ENCODE peak calls at places on chromosomes 4 and X, in six cellular contexts. N is right cardiac atrium, K is skeletal muscle cell, B is colonic mucosa, I is cardiac muscle cell, O is uterus. Q is an unnamed sample.

GRCh38 chrX:56986138-56986537 is 9.2 kb downstream of the SPIN3 start:
- DNase-seq in K (no peak), O (no peak), B (no peak), N (no peak), I (no peak), Q (no peak)

GRCh38 chr4:27198971-27199370 is 338.3 kb downstream of the STIM2 start:
- DNase-seq in I (no peak), K (no peak), N (no peak), B (no peak), O (no peak), Q (no peak)

GRCh38 chrX:149472620-149473019 is 32.5 kb downstream of the IDS start:
- DNase-seq in O (no peak), K (no peak), N (no peak), I (no peak), B (no peak), Q (no peak)

GRCh38 chr4:101037249-101037648 is 310.1 kb downstream of the PPP3CA start:
- DNase-seq in K (no peak), N (no peak), I (no peak), O (no peak), B (no peak), Q (no peak)

GRCh38 chrX:9519546-9520210 is 54.8 kb downstream of the TBL1X start:
- DNase-seq in O (peak), I (no peak), N (no peak), B (no peak), K (no peak), Q (no peak)

GRCh38 chrX:50697691-50698090 is 116.3 kb downstream of the SHROOM4 start:
- DNase-seq in B (no peak), O (no peak), K (peak), I (peak), N (no peak), Q (no peak)

GRCh38 chr4:71430609-71431008 is 91.8 kb downstream of the SLC4A4 start:
- DNase-seq in B (no peak), I (no peak), N (no peak), O (no peak), K (no peak), Q (no peak)

GRCh38 chrX:43870758-43871419 is 11.4 kb downstream of the MAOB start:
- DNase-seq in B (no peak), O (no peak), K (no peak), I (no peak), N (peak), Q (no peak)

GRCh38 chr4:47701286-47701685 is 136.6 kb downstream of the CORIN start:
- DNase-seq in O (no peak), I (no peak), N (no peak), K (no peak), B (no peak), Q (no peak)

GRCh38 chrX:44245730-44246129 is 97.7 kb downstream of the EFHC2 start:
- DNase-seq in I (no peak), O (no peak), K (no peak), B (no peak), N (no peak), Q (no peak)

GRCh38 chr4:151955721-151956340 is 195.0 kb upstream of the GATB start:
- DNase-seq in K (no peak), O (no peak), I (no peak), N (no peak), B (no peak), Q (no peak)

GRCh38 chr4:95363966-95364365 is 184.8 kb downstream of the UNC5C start:
- DNase-seq in B (no peak), K (no peak), I (peak), N (no peak), O (no peak), Q (no peak)

GRCh38 chr4:101418055-101418454 is 70.7 kb upstream of the PPP3CA start:
- DNase-seq in N (no peak), B (no peak), K (no peak), O (no peak), I (peak), Q (no peak)

GRCh38 chr4:126708716-126709115 is 924.0 kb upstream of the INTU start:
- DNase-seq in O (no peak), I (no peak), N (no peak), K (no peak), B (no peak), Q (no peak)

DNA sequence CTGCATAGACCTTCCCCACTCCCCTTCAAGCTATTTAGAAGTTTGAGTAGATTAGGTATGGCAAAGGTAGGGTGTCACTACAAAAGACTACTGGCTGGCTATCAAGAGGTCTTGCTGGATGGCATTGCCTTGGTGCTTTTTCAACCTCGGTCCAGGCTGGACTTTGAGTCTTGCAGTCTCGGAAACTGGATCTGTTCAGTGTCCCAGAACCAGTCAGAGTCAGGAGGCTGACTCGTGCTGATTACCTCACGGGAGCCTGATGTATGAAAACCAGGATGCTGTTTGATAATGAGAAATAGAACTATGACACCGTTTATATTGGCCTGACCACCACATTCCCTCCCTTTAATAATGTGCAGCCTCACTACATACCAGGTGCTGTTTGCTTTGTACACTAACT is 2.7 kb upstream of the PHKA1 start:
- DNase-seq in I (no peak), O (no peak), N (no peak), B (no peak), K (no peak), Q (no peak)
- H3K4me3 ChIP-seq in I (no peak), O (no peak), N (no peak), B (no peak), K (no peak), Q (no peak)

DNA sequence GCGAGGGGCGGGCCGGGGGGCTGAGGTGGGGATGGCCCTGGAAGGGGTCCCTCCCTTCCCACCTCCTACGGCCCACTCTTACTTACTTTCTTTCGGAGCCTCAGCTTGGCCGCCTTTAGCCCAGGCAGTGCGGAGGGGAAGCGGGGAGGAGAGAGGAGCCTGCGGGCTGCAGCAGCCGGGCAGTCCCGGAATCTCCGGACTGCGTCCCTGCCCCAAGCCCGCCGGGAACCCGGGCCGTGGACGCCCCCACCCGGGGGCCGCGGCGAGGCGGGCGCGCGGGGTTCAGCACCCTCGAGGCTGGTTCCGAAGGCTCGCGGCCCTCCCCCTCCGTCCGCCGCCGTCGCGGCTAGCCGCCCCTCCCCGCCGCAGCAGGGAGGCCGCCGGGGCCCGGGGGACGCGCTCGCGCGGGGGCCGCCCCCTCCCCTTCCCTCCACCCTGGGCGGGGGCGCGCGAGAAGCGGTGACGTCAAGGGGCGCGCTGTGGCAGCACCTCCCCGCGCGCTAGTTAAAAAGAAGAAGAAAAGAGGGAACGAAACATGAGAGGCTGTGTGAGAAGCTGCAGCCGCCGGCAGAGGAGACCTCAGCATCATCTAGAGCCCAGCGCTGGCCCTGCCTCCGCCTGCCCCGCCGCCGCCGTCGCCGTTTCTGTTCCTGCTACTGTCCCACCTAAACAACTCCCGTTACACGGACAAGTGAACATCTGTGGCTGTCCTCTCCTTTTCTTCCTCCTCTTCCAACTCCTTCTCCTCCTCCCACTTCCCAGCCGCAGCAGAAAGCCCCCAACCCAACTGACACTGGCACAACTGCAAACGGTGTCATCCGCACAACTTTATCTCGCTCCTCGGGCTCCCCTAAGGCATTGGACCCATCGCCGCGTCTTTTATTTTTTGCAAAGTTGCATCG is at the start of gene HHIP:
- DNase-seq in B (peak), I (peak), K (peak), O (peak), N (peak), Q (no peak)
- H3K4me3 ChIP-seq in B (peak), I (peak), K (peak), O (peak), N (peak), Q (peak)

GRCh38 chrX:139202742-139203410 is 327.7 kb upstream of the F9 start:
- DNase-seq in K (no peak), O (no peak), I (no peak), B (no peak), N (peak), Q (no peak)
- H3K4me3 ChIP-seq in K (no peak), O (no peak), I (peak), B (no peak), N (no peak), Q (no peak)

DNA sequence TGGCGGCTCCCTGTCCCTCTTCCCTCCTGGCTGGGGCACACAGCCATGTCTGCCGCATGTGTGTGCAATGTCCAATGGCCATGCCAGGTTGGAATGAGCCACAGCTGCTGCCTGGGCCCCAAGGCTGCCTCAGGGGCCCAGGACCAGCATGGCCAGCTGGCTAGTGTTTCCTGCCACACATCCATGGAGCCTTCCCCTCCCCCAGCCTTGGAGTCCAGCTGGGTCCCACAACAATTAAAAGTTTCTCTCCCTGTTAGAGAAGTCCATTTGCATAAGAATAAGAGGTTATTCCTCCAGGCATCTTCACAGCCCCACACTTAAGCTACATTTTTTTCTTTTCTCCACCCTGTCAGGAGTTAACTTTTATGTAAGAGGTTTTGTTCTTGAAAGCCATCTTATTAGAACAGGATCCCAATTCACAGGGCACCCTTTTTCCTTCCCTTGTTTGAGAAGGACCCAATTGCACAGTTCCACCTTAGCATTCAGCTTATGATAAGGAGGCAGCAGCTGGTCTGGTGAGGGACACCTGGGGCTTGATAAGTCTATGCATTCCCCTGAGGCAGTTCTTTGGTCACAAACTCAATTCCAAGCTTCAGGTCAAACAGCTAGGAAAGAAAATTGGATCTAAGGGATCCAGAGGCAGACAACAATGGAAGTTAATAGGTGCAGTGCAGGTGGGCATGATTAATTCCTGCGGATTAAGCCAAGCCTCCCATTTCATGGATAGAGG is 963.3 kb upstream of the GRIA3 start:
- DNase-seq in K (no peak), N (no peak), B (no peak), I (no peak), O (no peak), Q (no peak)
- H3K4me3 ChIP-seq in K (no peak), N (no peak), B (no peak), I (no peak), O (no peak), Q (no peak)

GRCh38 chr4:103074039-103074438 is 2.5 kb downstream of the SLC9B2 start:
- DNase-seq in B (no peak), K (no peak), N (no peak), O (no peak), I (no peak), Q (no peak)

GRCh38 chr4:103075435-103075893 is 1.1 kb downstream of the SLC9B2 start:
- DNase-seq in I (peak), B (no peak), N (no peak), O (no peak), K (no peak), Q (no peak)

GRCh38 chr4:103075894-103076776 is at the start of gene SLC9B2:
- DNase-seq in O (peak), N (peak), I (peak), K (no peak), B (peak), Q (no peak)

GRCh38 chr4:103076777-103077347 is 301 bp upstream of the SLC9B2 start:
- DNase-seq in I (no peak), K (no peak), O (no peak), B (no peak), N (peak), Q (no peak)

DNA sequence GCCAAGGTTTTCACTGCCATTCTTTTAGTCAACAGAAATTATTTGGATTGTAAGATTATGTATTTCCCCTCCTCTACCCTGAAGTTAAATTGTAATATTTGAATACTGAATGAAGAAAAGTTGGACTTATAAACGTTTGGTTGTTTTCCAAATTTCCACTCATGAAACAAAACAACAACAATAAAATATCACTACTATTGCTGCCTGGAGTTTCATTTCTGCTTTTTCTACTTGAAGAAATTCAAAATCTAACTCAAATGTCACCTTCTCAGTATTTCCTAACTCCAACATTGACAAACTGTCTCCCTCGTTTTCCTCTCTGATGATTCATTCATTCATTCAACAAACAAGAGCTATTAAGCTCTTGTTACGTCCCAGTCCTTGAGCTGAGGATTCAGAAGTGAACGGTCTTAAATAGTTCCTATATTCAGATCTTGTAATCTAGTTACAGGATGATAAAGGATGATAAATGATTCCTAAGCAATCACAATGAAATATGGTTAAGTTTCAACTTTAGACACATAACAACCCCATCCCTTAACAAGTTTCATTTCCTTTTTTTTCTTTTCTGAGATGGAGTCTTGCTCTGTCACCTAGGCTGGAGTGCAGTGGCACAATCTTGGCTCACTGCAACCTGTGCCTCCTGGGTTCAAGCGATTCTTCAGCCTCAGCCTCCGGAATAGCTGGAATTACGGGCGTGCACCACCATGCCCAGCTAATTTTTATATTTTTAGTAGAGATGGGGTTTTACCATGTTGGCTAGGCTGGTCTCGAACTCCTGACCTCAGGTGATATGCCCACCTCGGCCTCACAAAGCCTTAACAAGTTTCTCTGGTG is 1.7 kb downstream of the SLC9B2 start:
- DNase-seq in N (no peak), B (no peak), K (no peak), I (no peak), O (no peak), Q (no peak)
- H3K4me3 ChIP-seq in N (no peak), B (no peak), K (peak), I (no peak), O (no peak), Q (peak)

DNA sequence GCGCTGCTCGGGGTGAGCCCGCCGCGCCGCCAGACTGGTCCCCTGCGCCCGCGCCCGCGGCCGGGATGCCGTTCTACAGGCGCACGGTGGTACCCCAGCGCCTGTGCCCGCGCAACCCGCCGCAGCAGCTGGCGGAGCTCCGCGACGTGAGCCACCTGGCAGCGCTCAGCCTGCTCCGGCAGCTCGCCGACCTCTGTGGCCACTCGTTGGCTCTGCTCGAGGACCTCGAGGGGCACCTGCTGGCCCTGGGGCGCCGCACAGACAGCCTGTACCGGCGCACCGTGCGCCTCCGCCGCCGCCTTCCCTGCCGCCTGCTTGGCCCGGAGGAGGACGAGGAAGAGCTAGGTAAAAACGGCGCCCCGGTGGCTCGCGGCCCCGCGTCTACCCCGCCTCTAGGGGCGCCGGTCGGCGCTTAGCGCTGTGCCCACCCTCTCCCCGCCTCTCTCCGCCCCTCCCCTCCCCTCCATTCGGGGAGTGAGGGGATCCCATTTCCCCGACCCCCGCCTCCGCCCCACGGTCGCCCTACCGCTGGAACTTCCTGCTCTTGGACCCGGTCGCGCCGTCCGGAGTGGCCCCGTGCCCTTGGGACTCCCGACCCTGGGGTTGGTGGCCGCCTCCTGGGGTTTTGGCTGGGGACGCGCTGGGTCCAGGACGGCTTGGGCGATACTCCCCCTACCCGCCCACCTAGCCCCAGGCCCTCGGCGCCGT is 532 bp downstream of the NHSL2 start:
- DNase-seq in I (no peak), B (no peak), K (no peak), N (peak), O (peak), Q (no peak)
- H3K4me3 ChIP-seq in I (peak), B (peak), K (peak), N (peak), O (peak), Q (peak)